ENCODE peak calls at places on chromosomes 7 and 10, in six cellular contexts. O, H, F, V, X and Q are unnamed samples.

GRCh38 chr10:48683424-48683823 is 1.2 kb upstream of the WDFY4 start:
- DNase-seq in O (no peak), H (no peak), F (no peak), V (no peak), X (no peak), Q (no peak)

GRCh38 chr7:116354546-116355422 is 144.4 kb downstream of the TES start:
- DNase-seq in O (peak; percentile 97), H (peak; percentile 98), F (no peak), V (peak; percentile 12), X (no peak), Q (no peak)

GRCh38 chr10:37713642-37714041 is 143.8 kb downstream of the ZNF248 start:
- DNase-seq in O (no peak), H (no peak), F (no peak), V (no peak), X (no peak), Q (no peak)

GRCh38 chr7:52006674-52007073 is 690.1 kb upstream of the COBL start:
- DNase-seq in O (no peak), H (no peak), F (no peak), V (peak; percentile 15), X (no peak), Q (no peak)

GRCh38 chr7:66837007-66837406 is 84.0 kb upstream of the TMEM248 start:
- DNase-seq in O (peak; percentile 75), H (peak; percentile 34), F (peak; percentile 34), V (peak; percentile 61), X (no peak), Q (no peak)

GRCh38 chr10:53403688-53404087 is 631.1 kb upstream of the MBL2 start:
- DNase-seq in O (no peak), H (peak; percentile 1), F (no peak), V (no peak), X (no peak), Q (no peak)

GRCh38 chr7:99395616-99396327 is 12.6 kb downstream of the PDAP1 start:
- DNase-seq in O (no peak), H (no peak), F (no peak), V (no peak), X (no peak), Q (no peak)

GRCh38 chr7:149869867-149870266 is 3.9 kb upstream of the ATP6V0E2 start:
- DNase-seq in O (no peak), H (no peak), F (no peak), V (no peak), X (no peak), Q (no peak)

GRCh38 chr7:39096220-39096619 is 118.5 kb downstream of the POU6F2 start:
- DNase-seq in O (no peak), H (no peak), F (no peak), V (no peak), X (no peak), Q (no peak)

GRCh38 chr10:86673827-86674581 is 5.7 kb downstream of the LDB3 start:
- DNase-seq in O (no peak), H (no peak), F (no peak), V (no peak), X (no peak), Q (no peak)

GRCh38 chr10:83544049-83544448 is 595.3 kb upstream of the GHITM start:
- DNase-seq in O (no peak), H (no peak), F (no peak), V (no peak), X (no peak), Q (no peak)

GRCh38 chr7:30707391-30708351 is 25.4 kb upstream of the CRHR2 start:
- DNase-seq in O (no peak), H (no peak), F (no peak), V (no peak), X (no peak), Q (no peak)

GRCh38 chr7:18541871-18542212 is 46.3 kb downstream of the HDAC9 start:
- DNase-seq in O (no peak), H (no peak), F (no peak), V (no peak), X (no peak), Q (no peak)

GRCh38 chr7:99997545-99998137 is 17.8 kb upstream of the ZKSCAN1 start:
- DNase-seq in O (no peak), H (no peak), F (no peak), V (peak; percentile 87), X (no peak), Q (no peak)

GRCh38 chr10:11162828-11163599 is 145.3 kb downstream of the CELF2 start:
- DNase-seq in O (no peak), H (no peak), F (no peak), V (no peak), X (peak; percentile 93), Q (no peak)

GRCh38 chr7:112204776-112205347 is 1.3 kb downstream of the DOCK4 start:
- DNase-seq in O (no peak), H (no peak), F (no peak), V (no peak), X (no peak), Q (no peak)

GRCh38 chr10:122044713-122045112 is 55.8 kb downstream of the TACC2 start:
- DNase-seq in O (no peak), H (peak; percentile 53), F (no peak), V (no peak), X (no peak), Q (no peak)

GRCh38 chr7:13551503-13551902 is 438.0 kb downstream of the ETV1 start:
- DNase-seq in O (no peak), H (no peak), F (no peak), V (no peak), X (no peak), Q (no peak)

GRCh38 chr7:118590107-118590506 is 365.6 kb downstream of the ANKRD7 start:
- DNase-seq in O (no peak), H (no peak), F (no peak), V (no peak), X (no peak), Q (no peak)

GRCh38 chr7:68547181-68547580 is 1051.1 kb upstream of the AUTS2 start:
- DNase-seq in O (no peak), H (no peak), F (no peak), V (no peak), X (no peak), Q (no peak)

GRCh38 chr7:91266931-91267557 is 2.8 kb downstream of the FZD1 start:
- DNase-seq in O (no peak), H (no peak), F (no peak), V (no peak), X (no peak), Q (no peak)

GRCh38 chr10:5581670-5582566 is 57.2 kb downstream of the CALML3 start:
- DNase-seq in O (no peak), H (no peak), F (no peak), V (no peak), X (peak; percentile 55), Q (no peak)

GRCh38 chr10:100248820-100249219 is 18.6 kb downstream of the CWF19L1 start:
- DNase-seq in O (no peak), H (no peak), F (no peak), V (no peak), X (no peak), Q (no peak)

GRCh38 chr7:158828343-158829020 is 827 bp downstream of the ESYT2 start:
- DNase-seq in O (peak; percentile 29), H (no peak), F (peak; percentile 73), V (no peak), X (no peak), Q (peak; percentile 59)

GRCh38 chr7:70790215-70791073 is 341.5 kb upstream of the GALNT17 start:
- DNase-seq in O (no peak), H (no peak), F (no peak), V (no peak), X (no peak), Q (no peak)

GRCh38 chr7:69769826-69770225 is 171.6 kb downstream of the AUTS2 start:
- DNase-seq in O (no peak), H (no peak), F (no peak), V (no peak), X (no peak), Q (no peak)

GRCh38 chr10:76649723-76650127 is 987.9 kb downstream of the KCNMA1 start:
- DNase-seq in O (peak; percentile 16), H (peak; percentile 62), F (no peak), V (no peak), X (no peak), Q (no peak)

GRCh38 chr10:60224129-60224705 is 165.5 kb downstream of the ANK3 start:
- DNase-seq in O (no peak), H (no peak), F (no peak), V (no peak), X (no peak), Q (no peak)

GRCh38 chr7:37732253-37732652 is 48.7 kb downstream of the GPR141 start:
- DNase-seq in O (peak; percentile 48), H (no peak), F (peak; percentile 17), V (peak; percentile 33), X (peak; percentile 56), Q (peak; percentile 63)

GRCh38 chr7:33821970-33822369 is 83.4 kb upstream of the BMPER start:
- DNase-seq in O (no peak), H (no peak), F (no peak), V (no peak), X (no peak), Q (no peak)
- TF ChIP-seq BHLHE40 in O (no peak), H (no peak), F (no peak), V (no peak), X (no peak), Q (no peak)

GRCh38 chr10:43681721-43682120 is 33.0 kb upstream of the ZNF32 start:
- DNase-seq in O (no peak), H (no peak), F (no peak), V (no peak), X (no peak), Q (no peak)

GRCh38 chr10:43684198-43684559 is 35.5 kb upstream of the ZNF32 start:
- DNase-seq in O (no peak), H (no peak), F (no peak), V (no peak), X (no peak), Q (no peak)

GRCh38 chr10:43682956-43683355 is 34.3 kb upstream of the ZNF32 start:
- DNase-seq in O (no peak), H (peak; percentile 71), F (no peak), V (no peak), X (no peak), Q (no peak)

GRCh38 chr10:43685744-43686143 is 37.1 kb upstream of the ZNF32 start:
- DNase-seq in O (no peak), H (no peak), F (no peak), V (no peak), X (no peak), Q (no peak)

GRCh38 chr10:43683451-43684197 is 34.9 kb upstream of the ZNF32 start:
- DNase-seq in O (peak; percentile 18), H (peak; percentile 12), F (peak; percentile 70), V (peak; percentile 19), X (no peak), Q (peak; percentile 57)
- TF ChIP-seq BHLHE40 in O (no peak), H (no peak), F (no peak), V (no peak), X (no peak), Q (no peak)

GRCh38 chr10:124197301-124198148 is 104.1 kb upstream of the CHST15 start:
- DNase-seq in O (no peak), H (no peak), F (no peak), V (no peak), X (no peak), Q (no peak)
- TF ChIP-seq BHLHE40 in O (no peak), H (no peak), F (no peak), V (no peak), X (no peak), Q (no peak)

GRCh38 chr7:88244287-88244686 is 24.4 kb upstream of the SRI start:
- DNase-seq in O (no peak), H (no peak), F (no peak), V (no peak), X (no peak), Q (no peak)

GRCh38 chr7:88239852-88240251 is 20.0 kb upstream of the SRI start:
- DNase-seq in O (no peak), H (no peak), F (no peak), V (no peak), X (no peak), Q (no peak)

GRCh38 chr7:88243345-88243909 is 23.6 kb upstream of the SRI start:
- DNase-seq in O (peak; percentile 56), H (peak; percentile 44), F (no peak), V (peak; percentile 21), X (peak; percentile 7), Q (peak; percentile 27)
- TF ChIP-seq BHLHE40 in O (no peak), H (no peak), F (no peak), V (no peak), X (no peak), Q (no peak)